ENCODE peak calls at places on chromosome 20, in seven cellular contexts. T is stimulated activated CD8-positive, alpha-beta memory T cell treated with anti-CD3 and anti-CD28 coated beads, Interleukin-2, amount 100 ng/mL, for 1 hour; J is amniotic epithelial cell; D is iris pigment epithelial cell; E is activated T-helper 1 cell treated with anti-CD3 and anti-CD28 coated beads, Interleukin-12 subunit alpha, Interleukin-12 subunit beta, Interleukin-2, Interleukin-4 antibody, amounts not matched to agents 30 ng/mL and 10 ng/mL and 1 ng/mL, durations not matched to agents 14 hours and 24 hours and 36 hours; F is NCI-H460; K is naive thymus-derived CD8-positive, alpha-beta T cell. O is an unnamed sample.
A peak's percentile ranks its signal among the peaks of the same experiment; 100 is the strongest.

GRCh38 chr20:35286077-35286898 is 1.7 kb upstream of the EIF6 start:
- DNase-seq in F (no peak), J (no peak), T (no peak), K (no peak), E (no peak), D (no peak), O (no peak)

GRCh38 chr20:24589381-24589780 is 120.0 kb downstream of the SYNDIG1 start:
- DNase-seq in T (no peak), F (no peak), E (no peak), J (no peak), D (no peak), K (no peak), O (no peak)

GRCh38 chr20:9300534-9300933 is 213.9 kb upstream of the LAMP5 start:
- DNase-seq in E (no peak), K (no peak), T (no peak), F (no peak), J (no peak), D (no peak), O (no peak)

GRCh38 chr20:31580706-31581105 is 24.4 kb upstream of the ID1 start:
- DNase-seq in E (no peak), T (no peak), F (no peak), J (no peak), K (no peak), D (no peak), O (no peak)

GRCh38 chr20:48948612-48949011 is 27.1 kb downstream of the ARFGEF2 start:
- DNase-seq in E (no peak), J (no peak), D (no peak), K (no peak), T (no peak), F (no peak), O (no peak)

GRCh38 chr20:46343358-46344357 is 35.4 kb upstream of the CDH22 start:
- DNase-seq in D (no peak), F (no peak), T (no peak), K (no peak), E (no peak), J (no peak), O (no peak)

GRCh38 chr20:10110151-10110550 is 75.4 kb downstream of the ANKEF1 start:
- DNase-seq in J (peak; percentile 86), D (peak; percentile 24), F (no peak), E (no peak), K (no peak), T (no peak), O (no peak)

GRCh38 chr20:24943731-24944130 is 5.3 kb upstream of the CST7 start:
- DNase-seq in K (no peak), J (no peak), D (no peak), E (no peak), T (no peak), F (no peak), O (no peak)

GRCh38 chr20:49758781-49759180 is 45.1 kb upstream of the B4GALT5 start:
- DNase-seq in E (no peak), K (no peak), D (no peak), J (no peak), T (no peak), F (no peak), O (no peak)